ENCODE peak calls at places on chromosomes 6 and 20, in four cellular contexts. N is A549, D is K562, S is H1. Q is an unnamed sample.

GRCh38 chr20:17479041-17479657 is 52.0 kb downstream of the BFSP1 start:
- DNase-seq in D (no peak), S (no peak), N (no peak), Q (no peak)

GRCh38 chr20:64069614-64070243 is 6.7 kb downstream of the TCEA2 start:
- DNase-seq in S (no peak), D (no peak), N (peak), Q (peak)

GRCh38 chr6:8229913-8230312 is 127.6 kb upstream of the EEF1E1 start:
- DNase-seq in N (no peak), D (no peak), S (peak), Q (no peak)

GRCh38 chr20:23027721-23028120 is 7.4 kb upstream of the SSTR4 start:
- DNase-seq in N (no peak), D (no peak), S (no peak), Q (no peak)

GRCh38 chr6:71584712-71585436 is 296.3 kb downstream of the OGFRL1 start:
- DNase-seq in S (no peak), D (no peak), N (no peak), Q (no peak)

GRCh38 chr6:13013681-13014550 is 297.3 kb downstream of the PHACTR1 start:
- DNase-seq in D (no peak), S (no peak), N (no peak), Q (no peak)

GRCh38 chr20:38725959-38726848 is 1.9 kb downstream of the SLC32A1 start:
- DNase-seq in N (peak), S (no peak), D (peak), Q (peak)

GRCh38 chr6:39210437-39210836 is 18.8 kb downstream of the KCNK5 start:
- DNase-seq in D (no peak), N (no peak), S (no peak), Q (no peak)

GRCh38 chr6:46170357-46171289 is at the start of gene ENPP5:
- DNase-seq in N (no peak), D (peak), S (peak), Q (no peak)

GRCh38 chr20:2873747-2874041 is 413 bp downstream of the PTPRA start:
- DNase-seq in S (no peak), D (no peak), N (peak), Q (peak)

GRCh38 chr20:52166150-52166549 is 25.4 kb downstream of the ZFP64 start:
- DNase-seq in D (no peak), N (no peak), S (no peak), Q (no peak)

GRCh38 chr20:46767127-46767761 is 57.8 kb downstream of the SLC2A10 start:
- DNase-seq in N (peak), S (no peak), D (peak), Q (peak)

GRCh38 chr20:51643390-51643789 is 100.9 kb upstream of the NFATC2 start:
- DNase-seq in N (no peak), S (no peak), D (peak), Q (no peak)

GRCh38 chr20:40691566-40692239 is 2.7 kb upstream of the MAFB start:
- DNase-seq in S (no peak), D (no peak), N (no peak), Q (no peak)

GRCh38 chr6:24961852-24962251 is 26.1 kb upstream of the RIPOR2 start:
- DNase-seq in N (no peak), D (no peak), S (no peak), Q (no peak)

GRCh38 chr6:4133941-4134838 is 1.2 kb downstream of the ECI2 start:
- DNase-seq in D (peak), S (no peak), N (peak), Q (peak)

GRCh38 chr6:10557886-10558285 is 36.7 kb downstream of the GCNT2 start:
- DNase-seq in N (no peak), S (no peak), D (no peak), Q (no peak)

GRCh38 chr6:10556496-10557391 is 35.6 kb downstream of the GCNT2 start:
- DNase-seq in N (no peak), S (no peak), D (no peak), Q (no peak)

GRCh38 chr6:10554826-10555225 is 33.7 kb downstream of the GCNT2 start:
- DNase-seq in D (no peak), N (no peak), S (no peak), Q (no peak)

GRCh38 chr6:10553869-10554268 is 32.7 kb downstream of the GCNT2 start:
- DNase-seq in D (no peak), S (no peak), N (no peak), Q (no peak)

GRCh38 chr6:10555625-10556309 is 34.6 kb downstream of the GCNT2 start:
- DNase-seq in S (peak), D (no peak), N (no peak), Q (no peak)
- TF ChIP-seq RNF2 in S (no peak), D (no peak), N (no peak), Q (no peak)

GRCh38 chr6:34146801-34147592 is 1.1 kb upstream of the GRM4 start:
- DNase-seq in N (no peak), S (no peak), D (no peak), Q (no peak)

GRCh38 chr6:34150766-34151165 is 4.9 kb upstream of the GRM4 start:
- DNase-seq in D (no peak), N (no peak), S (no peak), Q (no peak)

GRCh38 chr6:34149831-34150400 is 4.0 kb upstream of the GRM4 start:
- DNase-seq in N (no peak), S (no peak), D (no peak), Q (no peak)

GRCh38 chr6:34147906-34148701 is 2.2 kb upstream of the GRM4 start:
- DNase-seq in D (no peak), S (no peak), N (no peak), Q (no peak)

GRCh38 chr6:34148864-34149810 is 3.2 kb upstream of the GRM4 start:
- DNase-seq in N (no peak), S (no peak), D (no peak), Q (no peak)
- TF ChIP-seq RNF2 in N (no peak), S (no peak), D (no peak), Q (no peak)

GRCh38 chr20:44098256-44098630 is 88.7 kb downstream of the JPH2 start:
- DNase-seq in S (no peak), D (no peak), N (no peak), Q (no peak)
- TF ChIP-seq RNF2 in S (no peak), D (no peak), N (no peak), Q (no peak)

GRCh38 chr6:127436578-127437110 is 22.5 kb downstream of the KIAA0408 start:
- DNase-seq in D (no peak), N (no peak), S (no peak), Q (no peak)
- TF ChIP-seq RNF2 in D (no peak), N (no peak), S (no peak), Q (no peak)

DNA sequence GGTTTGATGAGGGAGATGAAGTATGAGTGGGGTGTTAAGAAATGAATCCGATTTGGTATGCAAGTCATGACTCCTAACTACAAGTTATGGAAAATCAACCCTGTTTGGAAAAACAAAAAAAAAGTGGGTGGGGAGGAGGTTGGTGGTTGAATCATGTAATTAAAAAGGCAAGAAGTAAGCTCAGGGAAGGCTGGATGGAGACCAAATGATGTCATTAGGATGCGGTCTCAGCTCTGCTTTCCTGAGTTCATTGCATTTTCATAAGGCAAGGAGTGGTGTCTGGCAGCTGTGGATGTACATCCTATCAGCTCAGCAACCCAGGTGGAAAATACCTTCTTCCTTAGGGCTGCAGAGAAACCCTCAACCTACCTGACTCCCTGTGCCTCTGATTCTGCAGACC is 60.4 kb upstream of the AKAP12 start:
- DNase-seq in D (no peak), S (no peak), N (no peak), Q (no peak)
- TF ChIP-seq RNF2 in D (no peak), S (no peak), N (no peak), Q (no peak)

DNA sequence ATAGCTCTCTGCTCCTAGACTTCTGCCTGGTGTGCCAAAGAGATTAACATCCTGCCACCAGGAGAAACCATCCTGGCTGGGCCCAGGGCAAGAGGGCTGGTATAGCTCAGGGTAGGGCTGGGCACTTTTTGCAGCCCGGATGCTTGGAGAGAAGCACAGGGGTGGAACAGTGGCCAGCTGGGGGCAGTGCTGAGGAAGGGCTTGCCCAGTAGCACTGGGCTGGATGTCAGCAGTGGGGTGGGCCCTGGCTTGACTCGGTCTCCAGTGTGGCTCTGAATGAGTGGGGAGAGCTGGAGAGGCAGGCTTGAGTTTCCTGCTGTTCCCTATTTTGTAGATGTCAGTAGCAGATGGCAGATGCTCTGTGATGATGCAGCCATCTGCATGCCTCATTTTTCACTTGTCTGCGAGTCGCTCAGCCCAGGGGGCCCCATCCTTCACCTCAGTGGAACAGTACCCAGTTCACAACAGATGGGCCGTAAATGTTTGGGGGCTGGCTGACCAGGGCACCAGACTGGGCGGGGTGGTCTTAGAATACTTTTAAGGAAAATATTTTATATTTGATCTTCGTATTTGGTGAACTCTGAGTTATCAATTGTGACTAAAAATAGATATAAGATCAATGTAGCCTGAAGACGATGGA is 56.4 kb upstream of the TULP1 start:
- DNase-seq in N (no peak), D (peak), S (no peak), Q (peak)
- TF ChIP-seq RNF2 in N (no peak), D (no peak), S (no peak), Q (no peak)

GRCh38 chr6:44034931-44035345 is 92.3 kb downstream of the MRPL14 start:
- DNase-seq in D (no peak), N (no peak), S (no peak), Q (no peak)
- TF ChIP-seq RNF2 in D (no peak), N (no peak), S (no peak), Q (no peak)

GRCh38 chr20:34639755-34640222 is 37.1 kb downstream of the PIGU start:
- DNase-seq in S (no peak), D (no peak), N (no peak), Q (peak)
- TF ChIP-seq RNF2 in S (no peak), D (no peak), N (no peak), Q (no peak)